ENCODE peak calls at places on chromosomes 1 and 21, in ten cellular contexts. One of them, this sample, is unnamed.

GRCh38 chr1:21816602-21817302 is 4.7 kb downstream of the LDLRAD2 start:
- DNase-seq in neural progenitor cell: no peak
- DNase-seq in cardiac muscle cell: peak; percentile 73
- DNase-seq in esophagus squamous epithelium: no peak
- DNase-seq in lung: no peak
- DNase-seq in stomach: no peak
- DNase-seq in A549: no peak
- DNase-seq in IMR-90: peak; percentile 81
- DNase-seq in right lobe of liver: no peak
- DNase-seq in thoracic aorta: no peak
- DNase-seq in this sample: no peak

GRCh38 chr21:31597683-31598082 is 61.8 kb upstream of the SOD1 start:
- DNase-seq in neural progenitor cell: no peak
- DNase-seq in cardiac muscle cell: no peak
- DNase-seq in esophagus squamous epithelium: no peak
- DNase-seq in lung: no peak
- DNase-seq in stomach: no peak
- DNase-seq in A549: no peak
- DNase-seq in IMR-90: no peak
- DNase-seq in right lobe of liver: no peak
- DNase-seq in thoracic aorta: no peak
- DNase-seq in this sample: no peak

GRCh38 chr1:86388228-86388627 is 7.9 kb downstream of the ODF2L start:
- DNase-seq in neural progenitor cell: no peak
- DNase-seq in cardiac muscle cell: no peak
- DNase-seq in esophagus squamous epithelium: no peak
- DNase-seq in lung: no peak
- DNase-seq in stomach: no peak
- DNase-seq in A549: no peak
- DNase-seq in IMR-90: no peak
- DNase-seq in right lobe of liver: no peak
- DNase-seq in thoracic aorta: no peak
- DNase-seq in this sample: no peak

GRCh38 chr1:177864530-177865305 is 105.1 kb downstream of the SEC16B start:
- DNase-seq in neural progenitor cell: no peak
- DNase-seq in cardiac muscle cell: peak; percentile 9
- DNase-seq in esophagus squamous epithelium: no peak
- DNase-seq in lung: no peak
- DNase-seq in stomach: no peak
- DNase-seq in A549: no peak
- DNase-seq in IMR-90: no peak
- DNase-seq in right lobe of liver: no peak
- DNase-seq in thoracic aorta: no peak
- DNase-seq in this sample: no peak

GRCh38 chr21:36080386-36080785 is 10.6 kb downstream of the CBR1 start:
- DNase-seq in neural progenitor cell: no peak
- DNase-seq in cardiac muscle cell: no peak
- DNase-seq in esophagus squamous epithelium: no peak
- DNase-seq in lung: no peak
- DNase-seq in stomach: no peak
- DNase-seq in A549: no peak
- DNase-seq in IMR-90: no peak
- DNase-seq in right lobe of liver: peak; percentile 86
- DNase-seq in thoracic aorta: no peak
- DNase-seq in this sample: no peak

GRCh38 chr1:184911830-184912229 is 62.5 kb downstream of the NIBAN1 start:
- DNase-seq in neural progenitor cell: no peak
- DNase-seq in cardiac muscle cell: no peak
- DNase-seq in esophagus squamous epithelium: no peak
- DNase-seq in lung: no peak
- DNase-seq in stomach: no peak
- DNase-seq in A549: no peak
- DNase-seq in IMR-90: no peak
- DNase-seq in right lobe of liver: no peak
- DNase-seq in thoracic aorta: no peak
- DNase-seq in this sample: no peak

GRCh38 chr1:74505133-74505532 is 7.3 kb downstream of the LRRC53 start:
- DNase-seq in neural progenitor cell: peak; percentile 71
- DNase-seq in cardiac muscle cell: no peak
- DNase-seq in esophagus squamous epithelium: no peak
- DNase-seq in lung: no peak
- DNase-seq in stomach: no peak
- DNase-seq in A549: peak; percentile 6
- DNase-seq in IMR-90: no peak
- DNase-seq in right lobe of liver: no peak
- DNase-seq in thoracic aorta: no peak
- DNase-seq in this sample: no peak

GRCh38 chr1:28898267-28898955 is 16.0 kb upstream of the EPB41 start:
- DNase-seq in neural progenitor cell: no peak
- DNase-seq in cardiac muscle cell: no peak
- DNase-seq in esophagus squamous epithelium: no peak
- DNase-seq in lung: no peak
- DNase-seq in stomach: no peak
- DNase-seq in A549: no peak
- DNase-seq in IMR-90: no peak
- DNase-seq in right lobe of liver: no peak
- DNase-seq in thoracic aorta: no peak
- DNase-seq in this sample: no peak

GRCh38 chr1:47859092-47859743 is 138.0 kb downstream of the TRABD2B start:
- DNase-seq in neural progenitor cell: no peak
- DNase-seq in cardiac muscle cell: no peak
- DNase-seq in esophagus squamous epithelium: no peak
- DNase-seq in lung: no peak
- DNase-seq in stomach: no peak
- DNase-seq in A549: no peak
- DNase-seq in IMR-90: no peak
- DNase-seq in right lobe of liver: peak; percentile 25
- DNase-seq in thoracic aorta: no peak
- DNase-seq in this sample: no peak

GRCh38 chr21:20639026-20639425 is 359.2 kb upstream of the NCAM2 start:
- DNase-seq in neural progenitor cell: no peak
- DNase-seq in cardiac muscle cell: peak; percentile 1
- DNase-seq in esophagus squamous epithelium: no peak
- DNase-seq in lung: no peak
- DNase-seq in stomach: no peak
- DNase-seq in A549: no peak
- DNase-seq in IMR-90: no peak
- DNase-seq in right lobe of liver: no peak
- DNase-seq in thoracic aorta: no peak
- DNase-seq in this sample: no peak

GRCh38 chr1:94843846-94844245 is 23.7 kb downstream of the SLC44A3 start:
- DNase-seq in neural progenitor cell: no peak
- DNase-seq in cardiac muscle cell: no peak
- DNase-seq in esophagus squamous epithelium: no peak
- DNase-seq in lung: no peak
- DNase-seq in stomach: no peak
- DNase-seq in A549: no peak
- DNase-seq in IMR-90: no peak
- DNase-seq in right lobe of liver: no peak
- DNase-seq in thoracic aorta: no peak
- DNase-seq in this sample: no peak

GRCh38 chr1:208254862-208255261 is 10.7 kb upstream of the PLXNA2 start:
- DNase-seq in neural progenitor cell: no peak
- DNase-seq in cardiac muscle cell: peak; percentile 83
- DNase-seq in esophagus squamous epithelium: no peak
- DNase-seq in lung: no peak
- DNase-seq in stomach: no peak
- DNase-seq in A549: no peak
- DNase-seq in IMR-90: peak; percentile 52
- DNase-seq in right lobe of liver: no peak
- DNase-seq in thoracic aorta: no peak
- DNase-seq in this sample: no peak

GRCh38 chr1:64435000-64435399 is 34.9 kb upstream of the CACHD1 start:
- DNase-seq in neural progenitor cell: no peak
- DNase-seq in cardiac muscle cell: no peak
- DNase-seq in esophagus squamous epithelium: no peak
- DNase-seq in lung: no peak
- DNase-seq in stomach: no peak
- DNase-seq in A549: no peak
- DNase-seq in IMR-90: no peak
- DNase-seq in right lobe of liver: no peak
- DNase-seq in thoracic aorta: no peak
- DNase-seq in this sample: no peak

GRCh38 chr1:40784771-40785151 is 1.2 kb downstream of the KCNQ4 start:
- DNase-seq in neural progenitor cell: no peak
- DNase-seq in cardiac muscle cell: no peak
- DNase-seq in esophagus squamous epithelium: no peak
- DNase-seq in lung: no peak
- DNase-seq in stomach: peak; percentile 56
- DNase-seq in A549: no peak
- DNase-seq in IMR-90: no peak
- DNase-seq in right lobe of liver: no peak
- DNase-seq in thoracic aorta: no peak
- DNase-seq in this sample: no peak

GRCh38 chr1:42952353-42953001 is 6.2 kb downstream of the SLC2A1 start:
- DNase-seq in neural progenitor cell: no peak
- DNase-seq in cardiac muscle cell: no peak
- DNase-seq in esophagus squamous epithelium: no peak
- DNase-seq in lung: no peak
- DNase-seq in stomach: no peak
- DNase-seq in A549: peak; percentile 2
- DNase-seq in IMR-90: no peak
- DNase-seq in right lobe of liver: no peak
- DNase-seq in thoracic aorta: no peak
- DNase-seq in this sample: no peak

GRCh38 chr21:28086861-28087581 is 905.7 kb downstream of the LTN1 start:
- DNase-seq in neural progenitor cell: no peak
- DNase-seq in cardiac muscle cell: no peak
- DNase-seq in esophagus squamous epithelium: no peak
- DNase-seq in lung: no peak
- DNase-seq in stomach: no peak
- DNase-seq in A549: no peak
- DNase-seq in IMR-90: no peak
- DNase-seq in right lobe of liver: no peak
- DNase-seq in thoracic aorta: no peak
- DNase-seq in this sample: no peak
- TF ChIP-seq CTCF in neural progenitor cell: no peak
- TF ChIP-seq CTCF in cardiac muscle cell: no peak
- TF ChIP-seq CTCF in esophagus squamous epithelium: no peak
- TF ChIP-seq CTCF in lung: no peak
- TF ChIP-seq CTCF in stomach: no peak
- TF ChIP-seq CTCF in A549: no peak
- TF ChIP-seq CTCF in IMR-90: no peak
- TF ChIP-seq CTCF in right lobe of liver: no peak
- TF ChIP-seq CTCF in thoracic aorta: no peak
- TF ChIP-seq CTCF in this sample: no peak

DNA sequence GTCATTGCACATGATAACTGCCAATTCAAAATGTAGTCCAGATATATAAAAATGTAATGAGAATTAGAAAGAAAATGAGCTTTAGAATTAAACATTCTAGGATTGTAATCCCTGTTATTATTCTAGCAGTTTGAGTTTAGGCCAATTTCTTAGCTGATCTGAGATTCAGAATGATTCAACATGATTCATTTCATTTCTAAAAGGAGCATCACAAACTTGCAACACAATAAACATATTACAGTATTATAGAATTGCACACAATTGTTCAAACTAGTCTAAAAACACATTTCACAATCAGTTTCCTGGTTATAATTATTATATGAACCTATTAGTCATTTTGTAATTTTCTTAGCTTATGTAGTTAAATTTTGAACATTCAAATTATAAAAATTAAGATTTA is 43.3 kb upstream of the TSHB start:
- DNase-seq in neural progenitor cell: no peak
- DNase-seq in cardiac muscle cell: no peak
- DNase-seq in esophagus squamous epithelium: no peak
- DNase-seq in lung: no peak
- DNase-seq in stomach: no peak
- DNase-seq in A549: no peak
- DNase-seq in IMR-90: no peak
- DNase-seq in right lobe of liver: no peak
- DNase-seq in thoracic aorta: no peak
- DNase-seq in this sample: no peak
- H3K9me3 ChIP-seq in neural progenitor cell: no peaks in the 10 kb centered on the region
- H3K9me3 ChIP-seq in cardiac muscle cell: no peaks in the 10 kb centered on the region
- H3K9me3 ChIP-seq in esophagus squamous epithelium: no peaks in the 10 kb centered on the region
- H3K9me3 ChIP-seq in lung: peaks cover 3% of the 10 kb centered on the region
- H3K9me3 ChIP-seq in stomach: peaks cover 39% of the 10 kb centered on the region
- H3K9me3 ChIP-seq in A549: peaks cover 16% of the 10 kb centered on the region
- H3K9me3 ChIP-seq in IMR-90: peaks cover 2% of the 10 kb centered on the region
- H3K9me3 ChIP-seq in right lobe of liver: no peaks in the 10 kb centered on the region
- H3K9me3 ChIP-seq in thoracic aorta: peaks cover 32% of the 10 kb centered on the region
- H3K9me3 ChIP-seq in this sample: peaks cover 13% of the 10 kb centered on the region

GRCh38 chr1:206716519-206717236 is 32.0 kb downstream of the MAPKAPK2 start:
- DNase-seq in neural progenitor cell: no peak
- DNase-seq in cardiac muscle cell: no peak
- DNase-seq in esophagus squamous epithelium: no peak
- DNase-seq in lung: no peak
- DNase-seq in stomach: no peak
- DNase-seq in A549: no peak
- DNase-seq in IMR-90: peak; percentile 53
- DNase-seq in right lobe of liver: no peak
- DNase-seq in thoracic aorta: no peak
- DNase-seq in this sample: no peak
- H3K4me1 ChIP-seq in neural progenitor cell: peaks cover 7% of the 10 kb centered on the region
- H3K4me1 ChIP-seq in cardiac muscle cell: peaks cover 54% of the 10 kb centered on the region
- H3K4me1 ChIP-seq in esophagus squamous epithelium: peaks cover 73% of the 10 kb centered on the region
- H3K4me1 ChIP-seq in lung: peaks cover 68% of the 10 kb centered on the region
- H3K4me1 ChIP-seq in stomach: peaks cover 86% of the 10 kb centered on the region
- H3K4me1 ChIP-seq in A549: peaks cover 89% of the 10 kb centered on the region
- H3K4me1 ChIP-seq in IMR-90: peaks cover 30% of the 10 kb centered on the region
- H3K4me1 ChIP-seq in right lobe of liver: peaks cover 61% of the 10 kb centered on the region
- H3K4me1 ChIP-seq in thoracic aorta: peaks cover 20% of the 10 kb centered on the region
- H3K4me1 ChIP-seq in this sample: peaks cover 27% of the 10 kb centered on the region

GRCh38 chr1:231210126-231210525 is 30.9 kb upstream of the GNPAT start:
- DNase-seq in neural progenitor cell: no peak
- DNase-seq in cardiac muscle cell: no peak
- DNase-seq in esophagus squamous epithelium: no peak
- DNase-seq in lung: no peak
- DNase-seq in stomach: no peak
- DNase-seq in A549: no peak
- DNase-seq in IMR-90: no peak
- DNase-seq in right lobe of liver: no peak
- DNase-seq in thoracic aorta: no peak
- DNase-seq in this sample: no peak

GRCh38 chr1:231209531-231209930 is 31.5 kb upstream of the GNPAT start:
- DNase-seq in neural progenitor cell: no peak
- DNase-seq in cardiac muscle cell: no peak
- DNase-seq in esophagus squamous epithelium: no peak
- DNase-seq in lung: no peak
- DNase-seq in stomach: no peak
- DNase-seq in A549: no peak
- DNase-seq in IMR-90: no peak
- DNase-seq in right lobe of liver: no peak
- DNase-seq in thoracic aorta: no peak
- DNase-seq in this sample: no peak

GRCh38 chr1:231203259-231204057 is 37.6 kb upstream of the GNPAT start:
- DNase-seq in neural progenitor cell: no peak
- DNase-seq in cardiac muscle cell: no peak
- DNase-seq in esophagus squamous epithelium: no peak
- DNase-seq in lung: no peak
- DNase-seq in stomach: no peak
- DNase-seq in A549: no peak
- DNase-seq in IMR-90: no peak
- DNase-seq in right lobe of liver: no peak
- DNase-seq in thoracic aorta: no peak
- DNase-seq in this sample: no peak

GRCh38 chr1:231208980-231209379 is 32.0 kb upstream of the GNPAT start:
- DNase-seq in neural progenitor cell: no peak
- DNase-seq in cardiac muscle cell: no peak
- DNase-seq in esophagus squamous epithelium: no peak
- DNase-seq in lung: no peak
- DNase-seq in stomach: no peak
- DNase-seq in A549: no peak
- DNase-seq in IMR-90: no peak
- DNase-seq in right lobe of liver: no peak
- DNase-seq in thoracic aorta: no peak
- DNase-seq in this sample: no peak

GRCh38 chr1:231206856-231207255 is 34.2 kb upstream of the GNPAT start:
- DNase-seq in neural progenitor cell: peak; percentile 47
- DNase-seq in cardiac muscle cell: peak; percentile 36
- DNase-seq in esophagus squamous epithelium: no peak
- DNase-seq in lung: no peak
- DNase-seq in stomach: no peak
- DNase-seq in A549: peak; percentile 48
- DNase-seq in IMR-90: no peak
- DNase-seq in right lobe of liver: no peak
- DNase-seq in thoracic aorta: no peak
- DNase-seq in this sample: no peak
- TF ChIP-seq CTCF in neural progenitor cell: peak; percentile 33
- TF ChIP-seq CTCF in cardiac muscle cell: peak; percentile 25
- TF ChIP-seq CTCF in esophagus squamous epithelium: no peak
- TF ChIP-seq CTCF in lung: no peak
- TF ChIP-seq CTCF in stomach: no peak
- TF ChIP-seq CTCF in A549: peak; percentile 45
- TF ChIP-seq CTCF in IMR-90: no peak
- TF ChIP-seq CTCF in right lobe of liver: no peak
- TF ChIP-seq CTCF in thoracic aorta: no peak
- TF ChIP-seq CTCF in this sample: no peak

This sample was measured in ascending aorta.